ENCODE peak calls at places on chromosome 19, in five cellular contexts. E is cardiac muscle cell; T is naive thymus-derived CD4-positive, alpha-beta T cell; Y is upper lobe of left lung; C is H9. B is an unnamed sample. For H3K4me1, the result is how much of the 10 kb centered on the place peaks cover.

GRCh38 chr19:29858000-29858596 is 46.3 kb downstream of the CCNE1 start:
- DNase-seq in E (peak), T (peak), Y (peak), C (peak), B (no peak)

GRCh38 chr19:42634409-42635232 is 39.9 kb upstream of the CEACAM8 start:
- DNase-seq in E (no peak), T (peak), Y (no peak), C (no peak), B (no peak)

GRCh38 chr19:51040151-51040550 is 5.3 kb upstream of the KLK12 start:
- DNase-seq in E (no peak), T (no peak), Y (no peak), C (no peak), B (no peak)

GRCh38 chr19:29837448-29837961 is 25.7 kb downstream of the CCNE1 start:
- DNase-seq in E (no peak), T (peak), Y (no peak), C (no peak), B (no peak)

GRCh38 chr19:56547535-56547934 is 8.8 kb downstream of the ZFP28 start:
- DNase-seq in E (no peak), T (no peak), Y (no peak), C (peak), B (no peak)

GRCh38 chr19:459724-460511 is 915 bp downstream of the SHC2 start:
- DNase-seq in E (peak), T (no peak), Y (peak), C (peak), B (no peak)

GRCh38 chr19:42601811-42602443 is 7.2 kb upstream of the CEACAM8 start:
- DNase-seq in E (peak), T (no peak), Y (no peak), C (peak), B (no peak)

GRCh38 chr19:50480281-50481111 is 3.8 kb upstream of the GARIN5A start:
- DNase-seq in E (no peak), T (no peak), Y (no peak), C (no peak), B (no peak)

GRCh38 chr19:860481-861098 is 1.1 kb downstream of the CFD start:
- DNase-seq in E (peak), T (peak), Y (peak), C (no peak), B (peak)

GRCh38 chr19:54316746-54317107 is 3.8 kb upstream of the LILRA5 start:
- DNase-seq in E (no peak), T (no peak), Y (peak), C (peak), B (no peak)

GRCh38 chr19:15714638-15715037 is 13.2 kb upstream of the OR10H2 start:
- DNase-seq in E (no peak), T (no peak), Y (no peak), C (no peak), B (no peak)

GRCh38 chr19:610801-611505 is 21.3 kb downstream of the HCN2 start:
- DNase-seq in E (no peak), T (peak), Y (peak), C (no peak), B (peak)

GRCh38 chr19:49691243-49692101 is 556 bp downstream of the CPT1C start:
- DNase-seq in E (peak), T (no peak), Y (no peak), C (peak), B (no peak)

GRCh38 chr19:46489445-46490272 is 6.0 kb downstream of the PNMA8B start:
- DNase-seq in E (no peak), T (no peak), Y (no peak), C (no peak), B (no peak)

GRCh38 chr19:54882758-54883157 is 8.7 kb downstream of the FCAR start:
- DNase-seq in E (no peak), T (no peak), Y (no peak), C (no peak), B (no peak)

GRCh38 chr19:23817519-23817918 is 58.8 kb upstream of the ZNF681 start:
- DNase-seq in E (peak), T (peak), Y (peak), C (peak), B (no peak)

GRCh38 chr19:39582442-39582841 is 19.9 kb upstream of the LGALS13 start:
- DNase-seq in E (no peak), T (no peak), Y (no peak), C (no peak), B (no peak)

GRCh38 chr19:55166530-55167268 is at the start of gene DNAAF3:
- DNase-seq in E (peak), T (peak), Y (peak), C (peak), B (peak)

GRCh38 chr19:34994643-34995471 is 5.3 kb upstream of the GRAMD1A start:
- DNase-seq in E (no peak), T (no peak), Y (peak), C (no peak), B (no peak)

GRCh38 chr19:45791744-45792481 is 732 bp downstream of the DMWD start:
- DNase-seq in E (no peak), T (no peak), Y (no peak), C (no peak), B (no peak)

GRCh38 chr19:58229255-58229639 is 533 bp downstream of the ZNF544 start:
- DNase-seq in E (peak), T (peak), Y (no peak), C (peak), B (no peak)

GRCh38 chr19:44755219-44755618 is 6.7 kb downstream of the BCL3 start:
- DNase-seq in E (no peak), T (no peak), Y (peak), C (no peak), B (no peak)

GRCh38 chr19:44912854-44913253 is 1.6 kb upstream of the APOC1 start:
- DNase-seq in E (no peak), T (no peak), Y (peak), C (no peak), B (no peak)

GRCh38 chr19:33702606-33703437 is 81.1 kb downstream of the CHST8 start:
- DNase-seq in E (no peak), T (no peak), Y (peak), C (no peak), B (no peak)

DNA sequence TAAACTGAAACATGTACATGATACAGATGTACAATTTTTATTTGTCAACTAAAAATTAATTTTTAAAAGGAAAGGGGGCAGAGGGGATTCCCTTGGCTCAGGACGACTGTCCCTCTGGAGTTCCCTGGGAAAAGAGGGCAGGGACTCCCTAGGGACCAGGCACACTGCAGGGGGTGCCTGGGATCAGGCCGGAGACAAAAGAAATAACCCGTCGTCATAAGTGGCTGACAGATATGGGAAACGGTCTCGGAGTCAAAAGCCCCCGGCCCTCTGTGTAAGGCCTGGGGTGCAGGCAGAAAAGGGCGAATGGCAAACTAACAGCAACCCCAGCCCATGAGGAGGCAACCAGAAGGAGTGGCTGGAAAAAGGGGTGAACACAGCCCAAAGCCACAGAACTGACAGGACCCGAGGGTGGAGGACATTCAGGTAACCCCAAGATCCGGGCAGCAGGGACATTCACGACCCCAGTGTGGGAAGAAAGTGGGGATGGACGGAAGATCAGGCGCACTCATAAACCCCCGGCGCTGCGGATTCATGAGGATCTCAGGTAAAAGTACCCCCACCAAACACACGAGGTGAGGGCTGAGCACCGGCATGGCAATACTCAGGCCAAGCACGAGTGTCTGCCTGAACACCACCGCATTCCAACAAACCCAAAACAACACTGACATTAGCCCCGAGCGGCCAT is 6.7 kb downstream of the MLLT1 start:
- DNase-seq in E (no peak), T (no peak), Y (no peak), C (no peak), B (no peak)
- H3K4me1 ChIP-seq in E (half or more), T (under half), Y (half or more), C (under half), B (under half)

GRCh38 chr19:11444059-11444458 is 8.6 kb downstream of the PRKCSH start:
- DNase-seq in E (no peak), T (no peak), Y (no peak), C (no peak), B (no peak)
- H3K27ac ChIP-seq in E (no peak), T (no peak), Y (no peak), C (no peak), B (no peak)

GRCh38 chr19:18520848-18521691 is 800 bp downstream of the ELL start:
- DNase-seq in E (peak), T (peak), Y (peak), C (peak), B (no peak)

GRCh38 chr19:18518639-18519038 is 3.2 kb downstream of the ELL start:
- DNase-seq in E (no peak), T (no peak), Y (no peak), C (no peak), B (no peak)

GRCh38 chr19:18522124-18522861 is 423 bp upstream of the ELL start:
- DNase-seq in E (peak), T (peak), Y (peak), C (peak), B (peak)

GRCh38 chr19:18521692-18522123 is at the start of gene ELL:
- DNase-seq in E (no peak), T (no peak), Y (no peak), C (no peak), B (no peak)

GRCh38 chr19:18519962-18520847 is 1.7 kb downstream of the ELL start:
- DNase-seq in E (peak), T (peak), Y (peak), C (peak), B (no peak)
- H3K4me1 ChIP-seq in E (under half), T (under half), Y (under half), C (under half), B (under half)

DNA sequence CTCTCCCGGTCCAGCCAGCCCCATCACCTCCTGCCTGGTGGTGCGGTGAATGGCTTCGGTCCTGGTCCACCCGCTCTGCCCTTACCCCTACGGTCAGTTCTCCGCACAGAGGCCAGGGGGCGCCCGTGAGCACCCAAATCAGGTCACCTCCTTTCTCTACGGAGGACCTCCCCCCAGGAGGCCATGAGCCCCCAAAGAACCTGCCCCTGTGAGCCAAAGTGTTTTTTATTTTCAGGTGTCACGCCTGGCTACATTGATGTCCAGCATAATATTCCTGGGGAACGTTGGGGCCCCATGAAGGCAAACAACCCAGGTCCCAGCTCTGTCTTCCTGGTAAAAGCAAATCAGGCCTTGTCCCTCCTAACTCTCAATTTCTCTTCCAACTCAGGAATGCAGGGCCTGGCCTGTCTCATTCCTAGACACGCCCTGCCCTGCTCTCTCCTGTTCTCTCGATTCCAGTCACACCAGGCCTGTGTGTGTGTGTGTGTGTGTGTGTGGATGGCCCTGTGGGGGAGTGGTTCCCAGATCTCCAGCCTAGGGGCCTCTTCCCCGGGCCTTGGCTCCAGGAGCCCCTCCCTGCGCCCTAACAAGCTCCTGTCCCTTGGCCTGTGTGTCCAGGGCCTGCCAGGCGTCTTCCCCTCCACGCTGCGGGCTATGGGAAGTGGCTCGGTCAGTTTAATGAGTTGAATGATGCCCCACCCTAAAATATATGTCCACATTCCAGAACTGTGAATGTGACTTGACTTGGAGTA is 9.7 kb upstream of the GIPC1 start:
- DNase-seq in E (peak), T (peak), Y (peak), C (peak), B (peak)
- H3K27ac ChIP-seq in E (peak), T (peak), Y (peak), C (no peak), B (peak)

GRCh38 chr19:4060621-4061177 is 6.0 kb downstream of the ZBTB7A start:
- DNase-seq in E (no peak), T (no peak), Y (peak), C (no peak), B (no peak)

GRCh38 chr19:4059931-4060620 is 6.6 kb downstream of the ZBTB7A start:
- DNase-seq in E (no peak), T (no peak), Y (peak), C (peak), B (peak)

GRCh38 chr19:4059493-4059880 is 7.2 kb downstream of the ZBTB7A start:
- DNase-seq in E (no peak), T (no peak), Y (no peak), C (no peak), B (no peak)

GRCh38 chr19:4058696-4059492 is 7.8 kb downstream of the ZBTB7A start:
- DNase-seq in E (no peak), T (no peak), Y (no peak), C (peak), B (no peak)

DNA sequence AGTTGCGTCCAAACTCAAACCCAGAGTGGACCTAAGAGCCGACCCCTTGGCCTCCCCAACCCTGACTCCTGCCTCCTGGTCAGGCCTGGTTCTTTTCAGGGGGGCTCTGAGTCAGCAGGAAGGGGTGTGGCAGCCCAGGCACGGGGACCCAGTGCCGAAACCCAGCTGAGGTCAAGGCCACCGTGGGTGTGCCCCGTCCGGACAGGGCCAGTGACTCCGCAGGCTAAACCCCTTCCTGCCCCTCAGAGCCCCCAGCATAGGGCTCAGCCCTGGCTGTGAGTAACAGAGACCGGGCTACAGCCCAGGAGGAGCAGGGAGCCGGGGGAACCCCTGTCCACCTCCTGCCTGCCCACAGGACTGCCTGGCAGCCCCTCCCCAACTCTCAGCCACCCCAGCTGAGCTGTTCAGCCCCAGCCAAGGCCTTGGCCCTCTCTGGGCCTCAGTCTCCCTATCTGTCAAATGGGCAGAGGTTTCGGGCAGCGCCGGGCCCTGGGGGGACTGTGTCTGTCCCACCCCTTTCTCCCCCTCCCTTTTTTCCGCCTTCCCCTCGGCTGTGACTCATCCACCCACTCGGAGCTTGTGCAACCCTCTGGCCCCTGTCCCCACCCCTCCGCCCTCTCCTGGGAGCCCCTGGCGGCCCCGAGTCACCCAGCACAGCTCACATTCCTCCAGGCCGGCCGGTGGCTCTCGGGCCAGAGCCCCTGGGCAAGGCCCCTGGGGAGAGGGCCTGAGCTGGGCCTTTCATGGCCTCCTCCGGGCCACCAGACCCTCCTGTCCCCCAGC is 8.6 kb downstream of the ZBTB7A start:
- DNase-seq in E (no peak), T (no peak), Y (peak), C (peak), B (no peak)
- H3K4me1 ChIP-seq in E (under half), T (half or more), Y (half or more), C (under half), B (half or more)